ENCODE peak calls at places on chromosomes 7 and 10, in seven cellular contexts. Q is AML-193; O is fibroblast of villous mesenchyme; H is T-helper 17 cell; T is activated T-cell treated with anti-CD3 and anti-CD28 coated beads, Interleukin-2, amount 50 U/mL, for 48 hours; L is fibroblast of mammary gland; I is stromal cell of bone marrow. Z is an unnamed sample.

GRCh38 chr10:24008164-24009066 is 200.5 kb upstream of the KIAA1217 start:
- DNase-seq in Q (no peak), O (peak), H (no peak), T (no peak), L (peak), I (no peak), Z (no peak)

GRCh38 chr7:103348452-103348851 is 1.0 kb downstream of the PSMC2 start:
- DNase-seq in Q (no peak), O (no peak), H (no peak), T (no peak), L (no peak), I (no peak), Z (peak)

GRCh38 chr10:93150990-93151547 is 77.4 kb downstream of the CYP26A1 start:
- DNase-seq in Q (no peak), O (no peak), H (no peak), T (no peak), L (no peak), I (no peak), Z (no peak)

GRCh38 chr7:55018361-55019328 is at the start of gene EGFR:
- DNase-seq in Q (no peak), O (peak), H (no peak), T (no peak), L (peak), I (peak), Z (no peak)

GRCh38 chr7:44391746-44392617 is 66.6 kb upstream of the CAMK2B start:
- DNase-seq in Q (no peak), O (no peak), H (no peak), T (peak), L (no peak), I (no peak), Z (no peak)

GRCh38 chr10:129605986-129606518 is 139.0 kb downstream of the MGMT start:
- DNase-seq in Q (no peak), O (peak), H (no peak), T (no peak), L (no peak), I (no peak), Z (no peak)

GRCh38 chr7:90824386-90825307 is 228.5 kb downstream of the CDK14 start:
- DNase-seq in Q (no peak), O (peak), H (no peak), T (no peak), L (peak), I (peak), Z (no peak)

GRCh38 chr7:113087278-113087998 is 811 bp upstream of the GPR85 start:
- DNase-seq in Q (no peak), O (peak), H (no peak), T (no peak), L (peak), I (peak), Z (no peak)

GRCh38 chr10:110163841-110164240 is 43.6 kb upstream of the MXI1 start:
- DNase-seq in Q (no peak), O (no peak), H (no peak), T (no peak), L (no peak), I (no peak), Z (no peak)

GRCh38 chr10:101835406-101835805 is 8.2 kb downstream of the KCNIP2 start:
- DNase-seq in Q (no peak), O (no peak), H (no peak), T (no peak), L (no peak), I (no peak), Z (peak)

GRCh38 chr7:158816271-158816670 is 13.0 kb downstream of the ESYT2 start:
- DNase-seq in Q (no peak), O (peak), H (no peak), T (no peak), L (no peak), I (no peak), Z (no peak)

GRCh38 chr7:152931583-152931982 is 172.0 kb downstream of the ACTR3B start:
- DNase-seq in Q (no peak), O (no peak), H (no peak), T (no peak), L (no peak), I (no peak), Z (no peak)

GRCh38 chr7:42790196-42790595 is 121.7 kb downstream of the C7orf25 start:
- DNase-seq in Q (no peak), O (peak), H (no peak), T (no peak), L (peak), I (peak), Z (no peak)

GRCh38 chr10:43076876-43077420 is at the start of gene RET:
- DNase-seq in Q (no peak), O (no peak), H (no peak), T (peak), L (no peak), I (no peak), Z (no peak)

GRCh38 chr10:75018873-75019272 is 92.6 kb upstream of the SAMD8 start:
- DNase-seq in Q (no peak), O (no peak), H (no peak), T (no peak), L (no peak), I (no peak), Z (no peak)